ENCODE peak calls at places on chromosomes 1 and 21, in ten cellular contexts. F, V, X, E, I, T, U, D, L and R are unnamed samples.
A peak's percentile ranks its signal among the peaks of the same experiment; 100 is the strongest.

GRCh38 chr1:186531561-186532165 is 70.7 kb upstream of the PDC start:
- DNase-seq in F (no peak), V (no peak), X (no peak), E (no peak), I (peak; percentile 68), T (no peak), U (no peak), D (no peak), L (no peak), R (no peak)

GRCh38 chr1:209349372-209350324 is 233.9 kb upstream of the CAMK1G start:
- DNase-seq in F (no peak), V (no peak), X (no peak), E (no peak), I (peak; percentile 27), T (no peak), U (peak; percentile 14), D (no peak), L (no peak), R (no peak)

GRCh38 chr21:24671901-24672300 is 935.4 kb downstream of the MRPL39 start:
- DNase-seq in F (no peak), V (no peak), X (no peak), E (no peak), I (no peak), T (no peak), U (no peak), D (no peak), L (no peak), R (no peak)

GRCh38 chr1:180358649-180359048 is 128.6 kb downstream of the LHX4 start:
- DNase-seq in F (no peak), V (no peak), X (no peak), E (no peak), I (no peak), T (no peak), U (no peak), D (peak; percentile 27), L (no peak), R (no peak)

GRCh38 chr1:21311016-21311415 is 20.8 kb upstream of the ECE1 start:
- DNase-seq in F (no peak), V (no peak), X (no peak), E (no peak), I (no peak), T (no peak), U (no peak), D (no peak), L (no peak), R (no peak)

GRCh38 chr1:61491497-61491896 is 233.4 kb downstream of the TM2D1 start:
- DNase-seq in F (no peak), V (no peak), X (no peak), E (no peak), I (peak; percentile 13), T (no peak), U (no peak), D (no peak), L (no peak), R (no peak)

GRCh38 chr1:93360111-93360510 is 14.4 kb downstream of the DR1 start:
- DNase-seq in F (no peak), V (no peak), X (no peak), E (no peak), I (no peak), T (no peak), U (no peak), D (no peak), L (no peak), R (no peak)

GRCh38 chr1:2966940-2967725 is 54.1 kb upstream of the ACTRT2 start:
- DNase-seq in F (no peak), V (no peak), X (no peak), E (no peak), I (no peak), T (no peak), U (no peak), D (no peak), L (no peak), R (peak; percentile 88)

GRCh38 chr1:61083014-61083798 is 845 bp downstream of the NFIA start:
- DNase-seq in F (no peak), V (no peak), X (peak; percentile 23), E (no peak), I (no peak), T (no peak), U (no peak), D (peak; percentile 52), L (no peak), R (peak; percentile 66)

GRCh38 chr1:221264848-221265247 is 385.6 kb downstream of the HLX start:
- DNase-seq in F (no peak), V (no peak), X (no peak), E (no peak), I (no peak), T (no peak), U (no peak), D (no peak), L (no peak), R (no peak)

GRCh38 chr1:235093013-235093618 is 35.5 kb downstream of the TOMM20 start:
- DNase-seq in F (no peak), V (no peak), X (peak; percentile 40), E (peak; percentile 38), I (peak; percentile 51), T (no peak), U (no peak), D (peak; percentile 77), L (no peak), R (no peak)
- TF ChIP-seq CTCF in F (no peak), V (peak; percentile 11), X (no peak), E (no peak), I (no peak), T (no peak), U (peak; percentile 36), D (peak; percentile 30), L (peak; percentile 45), R (no peak)

DNA sequence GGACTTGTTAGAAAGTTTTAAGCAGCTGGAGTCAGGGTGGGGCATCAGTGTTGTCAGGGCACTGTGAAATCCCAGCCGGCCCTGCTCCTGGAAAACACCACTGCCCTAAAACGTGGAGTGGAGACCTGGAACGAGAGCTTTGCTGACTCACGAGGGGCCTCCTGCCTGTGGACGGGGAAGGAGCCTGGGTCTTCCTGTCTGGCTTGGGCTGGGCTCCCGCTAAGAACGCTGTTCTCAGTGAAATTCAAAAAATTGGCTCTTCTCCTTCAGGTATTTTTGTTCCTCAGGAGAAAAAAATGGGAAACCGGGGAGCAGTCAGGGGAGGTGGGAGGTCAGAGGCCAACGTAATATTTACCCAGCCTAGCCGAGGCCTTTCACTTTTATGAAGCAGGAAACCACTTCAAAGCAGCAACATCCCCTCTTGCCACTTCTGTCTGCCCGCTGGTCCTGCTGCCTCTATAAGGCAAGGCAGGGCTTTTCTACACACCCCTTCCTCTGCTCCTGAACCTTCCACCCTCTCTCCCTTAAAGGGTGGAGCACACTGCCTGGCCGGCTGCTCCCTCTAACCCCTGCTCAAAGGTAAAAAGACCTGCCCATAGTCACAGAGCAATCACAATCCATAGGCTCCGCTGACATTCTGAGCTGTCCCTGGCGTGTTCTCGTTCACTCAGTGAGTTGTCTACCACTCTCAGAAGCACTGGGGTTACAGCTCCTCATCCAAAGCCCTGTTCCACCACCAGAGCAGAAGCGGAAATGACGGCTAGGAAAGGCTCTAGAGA is 8.0 kb downstream of the PLXNA2 start:
- DNase-seq in F (no peak), V (peak; percentile 67), X (no peak), E (peak; percentile 31), I (no peak), T (no peak), U (no peak), D (no peak), L (no peak), R (no peak)
- TF ChIP-seq CTCF in F (no peak), V (no peak), X (no peak), E (no peak), I (no peak), T (no peak), U (no peak), D (no peak), L (no peak), R (no peak)

DNA sequence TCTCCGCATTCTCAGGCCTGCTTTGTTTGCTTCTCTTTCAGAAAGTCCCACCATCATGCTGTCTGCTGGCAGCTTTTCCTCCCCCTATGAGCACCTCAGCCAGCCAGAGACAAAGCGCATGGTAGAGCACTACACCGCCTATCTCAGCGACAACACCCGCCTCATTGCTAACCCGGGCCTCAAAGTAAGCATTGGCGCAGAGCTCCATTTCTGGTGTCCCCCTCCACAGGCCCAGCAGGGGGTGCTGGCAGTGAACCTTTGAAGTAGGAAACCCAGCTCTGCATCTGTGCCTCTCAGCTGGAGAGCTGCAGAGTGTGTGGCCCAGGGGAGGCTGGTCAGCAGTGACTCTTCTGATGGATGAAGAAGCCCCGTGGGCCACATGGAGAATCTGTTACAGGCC is 81.2 kb upstream of the RAVER2 start:
- DNase-seq in F (no peak), V (no peak), X (no peak), E (peak; percentile 14), I (no peak), T (no peak), U (peak; percentile 10), D (peak; percentile 43), L (no peak), R (no peak)
- TF ChIP-seq CTCF in F (no peak), V (no peak), X (peak; percentile 33), E (peak; percentile 27), I (peak; percentile 53), T (no peak), U (no peak), D (peak; percentile 28), L (no peak), R (peak; percentile 54)

GRCh38 chr1:154403983-154404382 is 1.2 kb upstream of the IL6R start:
- DNase-seq in F (no peak), V (no peak), X (no peak), E (no peak), I (no peak), T (no peak), U (no peak), D (no peak), L (no peak), R (no peak)

GRCh38 chr1:154406572-154406879 is 1.4 kb downstream of the IL6R start:
- DNase-seq in F (no peak), V (no peak), X (no peak), E (peak; percentile 23), I (no peak), T (no peak), U (no peak), D (no peak), L (no peak), R (no peak)

GRCh38 chr1:154404511-154404931 is 622 bp upstream of the IL6R start:
- DNase-seq in F (no peak), V (no peak), X (no peak), E (peak; percentile 55), I (no peak), T (no peak), U (no peak), D (no peak), L (no peak), R (no peak)

GRCh38 chr1:154405762-154406571 is 824 bp downstream of the IL6R start:
- DNase-seq in F (peak; percentile 85), V (peak; percentile 75), X (peak; percentile 41), E (peak; percentile 51), I (peak; percentile 68), T (no peak), U (no peak), D (peak; percentile 65), L (no peak), R (peak; percentile 92)

DNA sequence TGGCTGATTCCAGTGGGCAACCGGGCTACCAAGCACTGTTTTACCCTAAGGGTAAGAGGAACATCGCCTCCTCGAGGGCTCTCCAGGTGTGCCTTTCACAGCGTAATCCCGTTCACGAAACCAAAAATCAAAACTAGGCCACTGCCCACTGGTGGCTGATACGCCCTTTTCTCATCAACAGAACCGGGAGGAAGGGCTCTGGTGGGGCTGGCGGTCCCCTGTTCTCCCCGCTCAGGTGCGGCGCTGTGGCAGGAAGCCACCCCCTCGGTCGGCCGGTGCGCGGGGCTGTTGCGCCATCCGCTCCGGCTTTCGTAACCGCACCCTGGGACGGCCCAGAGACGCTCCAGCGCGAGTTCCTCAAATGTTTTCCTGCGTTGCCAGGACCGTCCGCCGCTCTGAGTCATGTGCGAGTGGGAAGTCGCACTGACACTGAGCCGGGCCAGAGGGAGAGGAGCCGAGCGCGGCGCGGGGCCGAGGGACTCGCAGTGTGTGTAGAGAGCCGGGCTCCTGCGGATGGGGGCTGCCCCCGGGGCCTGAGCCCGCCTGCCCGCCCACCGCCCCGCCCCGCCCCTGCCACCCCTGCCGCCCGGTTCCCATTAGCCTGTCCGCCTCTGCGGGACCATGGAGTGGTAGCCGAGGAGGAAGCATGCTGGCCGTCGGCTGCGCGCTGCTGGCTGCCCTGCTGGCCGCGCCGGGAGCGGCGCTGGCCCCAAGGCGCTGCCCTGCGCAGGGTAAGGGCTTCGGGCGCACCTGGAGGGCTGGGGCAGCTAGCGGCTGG is at the start of gene IL6R:
- DNase-seq in F (peak; percentile 93), V (peak; percentile 94), X (peak; percentile 53), E (peak; percentile 83), I (peak; percentile 94), T (peak; percentile 53), U (peak; percentile 63), D (peak; percentile 77), L (peak; percentile 93), R (peak; percentile 95)
- TF ChIP-seq CTCF in F (no peak), V (peak; percentile 12), X (no peak), E (peak; percentile 33), I (peak; percentile 74), T (peak; percentile 48), U (peak; percentile 62), D (peak; percentile 30), L (peak; percentile 68), R (peak; percentile 76)